ENCODE peak calls at places on chromosomes 13 and 19, in five cellular contexts. J is activated T-cell treated with anti-CD3 and anti-CD28 coated beads, Interleukin-2, amount 50 U/mL, for 72 hours; U is smooth muscle cell of the brain vasculature; A is T-helper 1 cell; E is choroid plexus epithelial cell. Y is an unnamed sample.

GRCh38 chr13:94195715-94196114 is 283.8 kb downstream of the DCT start:
- DNase-seq in E (peak), J (no peak), U (peak), A (no peak), Y (no peak)

GRCh38 chr13:41564046-41564445 is 106.7 kb downstream of the RGCC start:
- DNase-seq in A (no peak), E (peak), J (no peak), U (no peak), Y (no peak)

GRCh38 chr19:50977626-50978025 is 6.1 kb downstream of the KLK7 start:
- DNase-seq in E (no peak), U (no peak), A (no peak), J (no peak), Y (no peak)

GRCh38 chr19:52923782-52924593 is 760 bp upstream of the ZNF888 start:
- DNase-seq in J (no peak), E (peak), A (no peak), U (no peak), Y (no peak)

GRCh38 chr13:98180092-98180491 is 3.0 kb upstream of the RNF113B start:
- DNase-seq in U (no peak), J (no peak), A (no peak), E (peak), Y (no peak)

GRCh38 chr19:42185281-42185680 is 32.2 kb downstream of the DEDD2 start:
- DNase-seq in J (no peak), E (peak), A (no peak), U (no peak), Y (no peak)

GRCh38 chr13:60431108-60431700 is 34.2 kb downstream of the TDRD3 start:
- DNase-seq in A (no peak), E (peak), U (peak), J (no peak), Y (peak)

GRCh38 chr13:110109910-110110309 is 197.0 kb downstream of the COL4A1 start:
- DNase-seq in A (no peak), U (peak), E (peak), J (no peak), Y (no peak)

GRCh38 chr19:54432144-54432738 is 16.8 kb upstream of the LENG8 start:
- DNase-seq in E (no peak), A (no peak), U (no peak), J (no peak), Y (no peak)

GRCh38 chr19:32607479-32607878 is 26.5 kb downstream of the PDCD5 start:
- DNase-seq in A (no peak), E (no peak), U (no peak), J (no peak), Y (no peak)

GRCh38 chr13:97205971-97206370 is 16.2 kb upstream of the MBNL2 start:
- DNase-seq in J (no peak), A (no peak), U (no peak), E (peak), Y (no peak)

GRCh38 chr19:18386543-18387251 is 739 bp downstream of the GDF15 start:
- DNase-seq in J (no peak), U (no peak), A (no peak), E (peak), Y (no peak)

GRCh38 chr13:67226686-67227085 is 3.5 kb downstream of the PCDH9 start:
- DNase-seq in U (no peak), J (no peak), E (no peak), A (no peak), Y (no peak)

GRCh38 chr19:33796164-33797100 is at the start of gene KCTD15:
- DNase-seq in A (no peak), J (peak), U (no peak), E (peak), Y (peak)

GRCh38 chr13:63190219-63190618 is 1774.6 kb upstream of the PCDH20 start:
- DNase-seq in U (no peak), J (no peak), E (no peak), A (no peak), Y (no peak)

GRCh38 chr13:73293902-73294523 is 235.2 kb downstream of the KLF5 start:
- DNase-seq in E (no peak), A (no peak), U (no peak), J (no peak), Y (no peak)

GRCh38 chr19:10805758-10806247 is 30.2 kb downstream of the TMED1 start:
- DNase-seq in J (no peak), E (no peak), U (no peak), A (no peak), Y (no peak)

GRCh38 chr19:23415561-23416191 is 20.4 kb upstream of the ZNF91 start:
- DNase-seq in E (peak), J (no peak), A (no peak), U (no peak), Y (peak)

GRCh38 chr13:102033719-102034446 is 368.0 kb downstream of the FGF14 start:
- DNase-seq in J (no peak), A (no peak), E (no peak), U (no peak), Y (no peak)

GRCh38 chr13:83876546-83876945 is 5.7 kb downstream of the SLITRK1 start:
- DNase-seq in U (no peak), J (no peak), E (no peak), A (no peak), Y (no peak)

GRCh38 chr19:43773725-43774102 is 7.1 kb downstream of the KCNN4 start:
- DNase-seq in J (no peak), E (no peak), A (no peak), U (no peak), Y (no peak)

GRCh38 chr13:28423010-28423409 is 71.9 kb downstream of the FLT1 start:
- DNase-seq in A (no peak), E (no peak), J (peak), U (no peak), Y (no peak)

GRCh38 chr19:53365899-53366493 is 491 bp downstream of the ZNF525 start:
- DNase-seq in E (no peak), A (no peak), J (peak), U (no peak), Y (no peak)

GRCh38 chr13:109412232-109412935 is 374.0 kb downstream of the IRS2 start:
- DNase-seq in A (no peak), J (no peak), E (peak), U (peak), Y (no peak)

GRCh38 chr19:55385236-55385748 is 440 bp upstream of the RPL28 start:
- DNase-seq in J (peak), E (peak), A (peak), U (peak), Y (peak)

GRCh38 chr13:104987621-104988020 is 1547.8 kb downstream of the EFNB2 start:
- DNase-seq in E (no peak), A (no peak), J (no peak), U (no peak), Y (no peak)

GRCh38 chr13:97434417-97435296 is 688 bp downstream of the RAP2A start:
- DNase-seq in U (no peak), E (peak), A (peak), J (peak), Y (peak)